ENCODE peak calls at places on chromosomes 5 and 9, in seven cellular contexts. F is D341Med; I is stimulated activated CD8-positive, alpha-beta memory T cell treated with anti-CD3 and anti-CD28 coated beads, Interleukin-4, amount 100 ng/mL, for 4 hours; L is stimulated activated CD4-positive, alpha-beta T cell treated with anti-CD3 and anti-CD28 coated beads, Interleukin-2, amount 100 ng/mL, for 48 hours; T is HS-5; C is NCI-H2029 treated with DMSO at 0.1 percent for 48 hours; W is MM.1S. Z is an unnamed sample.
A peak's percentile ranks its signal among the peaks of the same experiment; 100 is the strongest.

GRCh38 chr5:139982157-139982974 is 60.7 kb downstream of the NRG2 start:
- DNase-seq in T (no peak), C (no peak), I (no peak), F (no peak), W (no peak), L (no peak), Z (peak; percentile 64)

GRCh38 chr5:64074533-64074932 is 91.1 kb upstream of the RNF180 start:
- DNase-seq in T (peak; percentile 30), C (no peak), I (no peak), L (no peak), F (peak; percentile 61), W (peak; percentile 60), Z (no peak)

GRCh38 chr5:79069488-79070001 is at the start of the genes BHMT2 and DMGDH:
- DNase-seq in F (no peak), C (peak; percentile 4), T (no peak), I (no peak), L (no peak), W (no peak), Z (no peak)

GRCh38 chr9:880725-881124 is 39.2 kb downstream of the DMRT1 start:
- DNase-seq in I (no peak), C (no peak), F (no peak), W (no peak), T (no peak), L (no peak), Z (no peak)

GRCh38 chr9:78127271-78128225 is 95.9 kb upstream of the GNAQ start:
- DNase-seq in T (no peak), F (no peak), L (no peak), C (no peak), I (no peak), W (no peak), Z (no peak)

GRCh38 chr5:29944327-29944726 is 1249.2 kb upstream of the CDH6 start:
- DNase-seq in W (no peak), C (no peak), F (no peak), T (no peak), I (no peak), L (no peak), Z (no peak)

GRCh38 chr9:127545196-127546124 is 66.6 kb upstream of the STXBP1 start:
- DNase-seq in C (peak; percentile 45), L (no peak), F (no peak), T (no peak), W (no peak), I (no peak), Z (no peak)

GRCh38 chr5:60415443-60415842 is 284.5 kb downstream of the DEPDC1B start:
- DNase-seq in W (no peak), I (no peak), T (no peak), F (no peak), L (no peak), C (no peak), Z (no peak)

GRCh38 chr5:57368010-57368409 is 114.6 kb downstream of the ACTBL2 start:
- DNase-seq in T (peak; percentile 47), W (no peak), L (no peak), F (no peak), I (no peak), C (no peak), Z (no peak)

GRCh38 chr5:107385701-107386100 is 285.0 kb downstream of the EFNA5 start:
- DNase-seq in C (no peak), T (no peak), L (no peak), I (no peak), F (no peak), W (no peak), Z (no peak)

GRCh38 chr5:168153263-168153930 is 138.0 kb upstream of the WWC1 start:
- DNase-seq in I (no peak), W (no peak), L (no peak), F (no peak), C (no peak), T (no peak), Z (no peak)

GRCh38 chr9:69412741-69413150 is 87.7 kb downstream of the ENTREP1 start:
- DNase-seq in I (no peak), F (peak; percentile 83), W (no peak), T (no peak), C (no peak), L (no peak), Z (peak; percentile 89)

GRCh38 chr5:74042559-74043357 is 416.8 kb downstream of the ARHGEF28 start:
- DNase-seq in L (no peak), T (peak; percentile 80), W (no peak), I (no peak), F (no peak), C (no peak), Z (no peak)

GRCh38 chr5:11903121-11903613 is 1.1 kb downstream of the CTNND2 start:
- DNase-seq in W (peak; percentile 20), F (peak; percentile 44), T (no peak), C (no peak), I (no peak), L (no peak), Z (peak; percentile 50)

GRCh38 chr5:76180817-76181805 is 97.9 kb downstream of the SV2C start:
- DNase-seq in I (no peak), T (no peak), W (no peak), F (no peak), C (no peak), L (no peak), Z (no peak)

GRCh38 chr5:127517480-127518318 is at the start of gene PRRC1:
- DNase-seq in I (peak; percentile 49), W (peak; percentile 86), T (peak; percentile 57), C (peak; percentile 71), L (peak; percentile 71), F (peak; percentile 96), Z (peak; percentile 86)

GRCh38 chr5:95709967-95710650 is 21.0 kb upstream of the RHOBTB3 start:
- DNase-seq in I (no peak), F (no peak), C (no peak), L (no peak), T (no peak), W (no peak), Z (peak; percentile 56)

GRCh38 chr9:91930475-91930874 is 19.6 kb downstream of the ROR2 start:
- DNase-seq in F (no peak), W (no peak), L (no peak), T (no peak), C (no peak), I (no peak), Z (peak; percentile 24)

GRCh38 chr9:27426717-27427645 is 97.1 kb upstream of the IFNK start:
- DNase-seq in F (no peak), W (no peak), T (peak; percentile 71), L (no peak), I (no peak), C (no peak), Z (no peak)

GRCh38 chr9:109455861-109456260 is 42.2 kb downstream of the PTPN3 start:
- DNase-seq in I (no peak), L (no peak), W (no peak), T (no peak), C (no peak), F (no peak), Z (no peak)

GRCh38 chr5:141493500-141494422 is 4.9 kb downstream of the PCDHGC5 start:
- DNase-seq in I (no peak), F (no peak), W (no peak), L (no peak), C (no peak), T (no peak), Z (no peak)

GRCh38 chr5:159735749-159736660 is 180.3 kb upstream of the ADRA1B start:
- DNase-seq in C (no peak), L (no peak), F (no peak), I (no peak), T (no peak), W (no peak), Z (no peak)

GRCh38 chr9:132631280-132631679 is 38.5 kb downstream of the DDX31 start:
- DNase-seq in C (no peak), W (no peak), F (no peak), T (peak; percentile 78), I (no peak), L (no peak), Z (no peak)

Z was measured in ecto neural progenitor cell.